ENCODE peak calls at places on chromosome 6, in eight cellular contexts. One of them, this sample, is unnamed.
A peak's percentile ranks its signal among the peaks of the same experiment; 100 is the strongest.

GRCh38 chr6:11585426-11586016 is 48.0 kb downstream of the TMEM170B start:
- DNase-seq in Right ventricle myocardium inferior: no peak
- DNase-seq in CD4-positive, alpha-beta memory T cell: no peak
- DNase-seq in Calu3: no peak
- DNase-seq in HFFc6: peak; percentile 64
- DNase-seq in left ventricle myocardium inferior: no peak
- DNase-seq in left lung: no peak
- DNase-seq in glutamatergic neuron: no peak
- DNase-seq in this sample: no peak

GRCh38 chr6:2944405-2945068 is 26.8 kb downstream of the SERPINB6 start:
- DNase-seq in Calu3: no peak
- DNase-seq in HFFc6: no peak
- DNase-seq in left ventricle myocardium inferior: no peak
- DNase-seq in glutamatergic neuron: no peak
- DNase-seq in left lung: no peak
- DNase-seq in Right ventricle myocardium inferior: no peak
- DNase-seq in CD4-positive, alpha-beta memory T cell: no peak
- DNase-seq in this sample: no peak

GRCh38 chr6:34592208-34592952 is 36.3 kb upstream of the SPDEF start:
- DNase-seq in Calu3: no peak
- DNase-seq in left ventricle myocardium inferior: no peak
- DNase-seq in left lung: no peak
- DNase-seq in glutamatergic neuron: no peak
- DNase-seq in Right ventricle myocardium inferior: no peak
- DNase-seq in CD4-positive, alpha-beta memory T cell: no peak
- DNase-seq in HFFc6: no peak
- DNase-seq in this sample: no peak

GRCh38 chr6:30743099-30744053 is 889 bp upstream of the FLOT1 start:
- DNase-seq in left ventricle myocardium inferior: no peak
- DNase-seq in CD4-positive, alpha-beta memory T cell: no peak
- DNase-seq in left lung: peak; percentile 84
- DNase-seq in Calu3: no peak
- DNase-seq in glutamatergic neuron: peak; percentile 35
- DNase-seq in HFFc6: no peak
- DNase-seq in Right ventricle myocardium inferior: peak; percentile 79
- DNase-seq in this sample: no peak

GRCh38 chr6:42819803-42820508 is 38.1 kb downstream of the BICRAL start:
- DNase-seq in HFFc6: no peak
- DNase-seq in left ventricle myocardium inferior: no peak
- DNase-seq in Calu3: no peak
- DNase-seq in glutamatergic neuron: no peak
- DNase-seq in Right ventricle myocardium inferior: no peak
- DNase-seq in left lung: no peak
- DNase-seq in CD4-positive, alpha-beta memory T cell: no peak
- DNase-seq in this sample: no peak

GRCh38 chr6:149923327-149923986 is 536 bp upstream of the RAET1G start:
- DNase-seq in CD4-positive, alpha-beta memory T cell: no peak
- DNase-seq in HFFc6: no peak
- DNase-seq in Right ventricle myocardium inferior: no peak
- DNase-seq in glutamatergic neuron: no peak
- DNase-seq in left lung: no peak
- DNase-seq in Calu3: no peak
- DNase-seq in left ventricle myocardium inferior: no peak
- DNase-seq in this sample: no peak

GRCh38 chr6:39208233-39208720 is 21.0 kb downstream of the KCNK5 start:
- DNase-seq in CD4-positive, alpha-beta memory T cell: no peak
- DNase-seq in left lung: no peak
- DNase-seq in glutamatergic neuron: no peak
- DNase-seq in Right ventricle myocardium inferior: no peak
- DNase-seq in left ventricle myocardium inferior: no peak
- DNase-seq in HFFc6: no peak
- DNase-seq in Calu3: peak; percentile 66
- DNase-seq in this sample: no peak

GRCh38 chr6:112203577-112204349 is 50.6 kb downstream of the LAMA4 start:
- DNase-seq in glutamatergic neuron: no peak
- DNase-seq in CD4-positive, alpha-beta memory T cell: no peak
- DNase-seq in left ventricle myocardium inferior: no peak
- DNase-seq in HFFc6: peak; percentile 88
- DNase-seq in Calu3: peak; percentile 9
- DNase-seq in Right ventricle myocardium inferior: no peak
- DNase-seq in left lung: no peak
- DNase-seq in this sample: no peak

GRCh38 chr6:155154158-155154830 is 109.5 kb upstream of the CLDN20 start:
- DNase-seq in Calu3: no peak
- DNase-seq in HFFc6: peak; percentile 94
- DNase-seq in left ventricle myocardium inferior: no peak
- DNase-seq in Right ventricle myocardium inferior: no peak
- DNase-seq in glutamatergic neuron: no peak
- DNase-seq in CD4-positive, alpha-beta memory T cell: no peak
- DNase-seq in left lung: no peak
- DNase-seq in this sample: no peak

GRCh38 chr6:41162687-41163418 is at the start of gene TREM2:
- DNase-seq in glutamatergic neuron: no peak
- DNase-seq in left ventricle myocardium inferior: no peak
- DNase-seq in Calu3: no peak
- DNase-seq in CD4-positive, alpha-beta memory T cell: no peak
- DNase-seq in HFFc6: no peak
- DNase-seq in Right ventricle myocardium inferior: no peak
- DNase-seq in left lung: no peak
- DNase-seq in this sample: no peak

GRCh38 chr6:132070356-132070755 is 119.2 kb upstream of the CCN2 start:
- DNase-seq in CD4-positive, alpha-beta memory T cell: no peak
- DNase-seq in Right ventricle myocardium inferior: no peak
- DNase-seq in Calu3: no peak
- DNase-seq in left ventricle myocardium inferior: no peak
- DNase-seq in glutamatergic neuron: no peak
- DNase-seq in left lung: no peak
- DNase-seq in HFFc6: no peak
- DNase-seq in this sample: no peak

GRCh38 chr6:36114798-36115408 is 15.4 kb upstream of the MAPK13 start:
- DNase-seq in glutamatergic neuron: no peak
- DNase-seq in Right ventricle myocardium inferior: no peak
- DNase-seq in left lung: no peak
- DNase-seq in HFFc6: no peak
- DNase-seq in left ventricle myocardium inferior: no peak
- DNase-seq in CD4-positive, alpha-beta memory T cell: no peak
- DNase-seq in Calu3: no peak
- DNase-seq in this sample: no peak

GRCh38 chr6:138103876-138104275 is 3.3 kb downstream of the PERP start:
- DNase-seq in HFFc6: no peak
- DNase-seq in left ventricle myocardium inferior: no peak
- DNase-seq in CD4-positive, alpha-beta memory T cell: no peak
- DNase-seq in left lung: no peak
- DNase-seq in Calu3: no peak
- DNase-seq in glutamatergic neuron: no peak
- DNase-seq in Right ventricle myocardium inferior: no peak
- DNase-seq in this sample: no peak

GRCh38 chr6:3773696-3774298 is 22.3 kb upstream of the PXDC1 start:
- DNase-seq in Right ventricle myocardium inferior: no peak
- DNase-seq in Calu3: no peak
- DNase-seq in HFFc6: no peak
- DNase-seq in left lung: no peak
- DNase-seq in CD4-positive, alpha-beta memory T cell: no peak
- DNase-seq in left ventricle myocardium inferior: peak; percentile 38
- DNase-seq in glutamatergic neuron: no peak
- DNase-seq in this sample: no peak

GRCh38 chr6:54697423-54697822 is 149.1 kb upstream of the FAM83B start:
- DNase-seq in glutamatergic neuron: no peak
- DNase-seq in CD4-positive, alpha-beta memory T cell: no peak
- DNase-seq in Calu3: peak; percentile 19
- DNase-seq in HFFc6: no peak
- DNase-seq in left ventricle myocardium inferior: no peak
- DNase-seq in left lung: no peak
- DNase-seq in Right ventricle myocardium inferior: no peak
- DNase-seq in this sample: no peak